ENCODE peak calls at places on chromosomes 12 and 14, in nine cellular contexts. O is NB4, V is cardiac fibroblast, H is fibroblast of lung, N is BJ, J is RWPE2, A is fibroblast of the aortic adventitia, R is cardiac muscle cell, K is astrocyte of the spinal cord. L is an unnamed sample.

GRCh38 chr12:74418573-74418972 is 119.1 kb upstream of the ATXN7L3B start:
- DNase-seq in A (no peak), J (no peak), O (no peak), N (no peak), R (no peak), H (no peak), V (no peak), K (no peak), L (no peak)

GRCh38 chr14:21103710-21104447 is 3.0 kb downstream of the TMEM253 start:
- DNase-seq in R (peak), K (peak), O (peak), V (peak), N (peak), A (peak), H (peak), J (peak), L (peak)

GRCh38 chr14:98382662-98383061 is 889.3 kb downstream of the BCL11B start:
- DNase-seq in A (no peak), N (no peak), H (no peak), R (no peak), K (no peak), O (no peak), J (no peak), V (no peak), L (no peak)

GRCh38 chr14:63438065-63438757 is 105.0 kb downstream of the PPP2R5E start:
- DNase-seq in K (peak), O (peak), H (peak), V (peak), N (peak), A (peak), R (no peak), J (peak), L (no peak)

GRCh38 chr14:95134304-95134933 is 22.9 kb downstream of the DICER1 start:
- DNase-seq in R (no peak), N (no peak), O (no peak), K (no peak), V (peak), J (no peak), A (peak), H (no peak), L (no peak)

GRCh38 chr14:104140213-104140462 is 1.8 kb downstream of the KIF26A start:
- DNase-seq in V (no peak), K (no peak), H (no peak), R (no peak), O (no peak), J (no peak), N (no peak), A (no peak), L (no peak)

GRCh38 chr12:48996794-48997718 is 2.1 kb downstream of the DDN start:
- DNase-seq in V (peak), A (peak), R (peak), J (no peak), N (no peak), O (peak), K (peak), H (peak), L (peak)

GRCh38 chr14:50381823-50382287 is 14.8 kb downstream of the CDKL1 start:
- DNase-seq in N (no peak), J (no peak), K (no peak), R (no peak), H (no peak), A (no peak), O (no peak), V (no peak), L (no peak)

GRCh38 chr12:66915312-66915904 is 236.5 kb upstream of the GRIP1 start:
- DNase-seq in R (no peak), H (no peak), J (no peak), O (no peak), V (no peak), N (no peak), A (no peak), K (no peak), L (no peak)

GRCh38 chr12:131754184-131754583 is 43.3 kb downstream of the SFSWAP start:
- DNase-seq in J (no peak), R (no peak), V (no peak), N (no peak), K (no peak), H (no peak), A (no peak), O (no peak), L (no peak)

GRCh38 chr12:130185455-130186100 is 23.3 kb downstream of the FZD10 start:
- DNase-seq in H (no peak), V (no peak), A (no peak), N (no peak), R (no peak), K (no peak), O (no peak), J (no peak), L (no peak)

GRCh38 chr14:96894966-96895365 is 97.8 kb downstream of the VRK1 start:
- DNase-seq in V (no peak), A (no peak), R (no peak), K (peak), O (no peak), J (no peak), N (no peak), H (no peak), L (no peak)

GRCh38 chr14:31530136-31530535 is 31.1 kb upstream of the NUBPL start:
- DNase-seq in K (no peak), J (no peak), A (no peak), V (no peak), N (no peak), O (peak), H (peak), R (no peak), L (no peak)

GRCh38 chr12:93448796-93449195 is 7.0 kb upstream of the UBE2N start:
- DNase-seq in N (no peak), A (no peak), R (no peak), H (no peak), J (no peak), V (no peak), K (no peak), O (peak), L (no peak)

GRCh38 chr12:45543887-45544286 is 185.6 kb upstream of the ARID2 start:
- DNase-seq in R (peak), N (peak), V (peak), H (peak), K (peak), J (no peak), O (peak), A (peak), L (peak)

GRCh38 chr12:32197421-32197820 is 90.8 kb downstream of the BICD1 start:
- DNase-seq in V (no peak), R (no peak), H (no peak), J (no peak), K (no peak), O (no peak), A (no peak), N (no peak), L (no peak)

GRCh38 chr14:99273025-99273723 is 1.2 kb upstream of the BCL11B start:
- DNase-seq in K (no peak), J (no peak), V (no peak), N (no peak), A (no peak), H (no peak), O (peak), R (peak), L (peak)

GRCh38 chr12:19239046-19239445 is 109.5 kb downstream of the PLEKHA5 start:
- DNase-seq in A (no peak), R (no peak), O (no peak), K (no peak), V (no peak), N (no peak), H (no peak), J (no peak), L (no peak)

GRCh38 chr14:53432378-53432802 is 279.3 kb upstream of the DDHD1 start:
- DNase-seq in J (no peak), R (peak), N (no peak), O (peak), H (peak), V (peak), K (peak), A (peak), L (peak)

GRCh38 chr14:102589761-102590290 is 2.6 kb upstream of the RCOR1 start:
- DNase-seq in K (no peak), H (no peak), J (no peak), O (no peak), V (no peak), A (no peak), N (no peak), R (no peak), L (no peak)

GRCh38 chr14:102588821-102589220 is 3.6 kb upstream of the RCOR1 start:
- DNase-seq in O (no peak), H (no peak), N (no peak), R (no peak), J (no peak), A (no peak), K (no peak), V (no peak), L (no peak)

GRCh38 chr14:102583726-102584125 is 8.7 kb upstream of the RCOR1 start:
- DNase-seq in V (no peak), N (no peak), J (no peak), K (no peak), H (no peak), R (no peak), O (no peak), A (no peak), L (no peak)

GRCh38 chr14:102584871-102585869 is 7.3 kb upstream of the RCOR1 start:
- DNase-seq in O (no peak), R (peak), J (peak), N (no peak), H (no peak), V (peak), K (no peak), A (peak), L (peak)

DNA sequence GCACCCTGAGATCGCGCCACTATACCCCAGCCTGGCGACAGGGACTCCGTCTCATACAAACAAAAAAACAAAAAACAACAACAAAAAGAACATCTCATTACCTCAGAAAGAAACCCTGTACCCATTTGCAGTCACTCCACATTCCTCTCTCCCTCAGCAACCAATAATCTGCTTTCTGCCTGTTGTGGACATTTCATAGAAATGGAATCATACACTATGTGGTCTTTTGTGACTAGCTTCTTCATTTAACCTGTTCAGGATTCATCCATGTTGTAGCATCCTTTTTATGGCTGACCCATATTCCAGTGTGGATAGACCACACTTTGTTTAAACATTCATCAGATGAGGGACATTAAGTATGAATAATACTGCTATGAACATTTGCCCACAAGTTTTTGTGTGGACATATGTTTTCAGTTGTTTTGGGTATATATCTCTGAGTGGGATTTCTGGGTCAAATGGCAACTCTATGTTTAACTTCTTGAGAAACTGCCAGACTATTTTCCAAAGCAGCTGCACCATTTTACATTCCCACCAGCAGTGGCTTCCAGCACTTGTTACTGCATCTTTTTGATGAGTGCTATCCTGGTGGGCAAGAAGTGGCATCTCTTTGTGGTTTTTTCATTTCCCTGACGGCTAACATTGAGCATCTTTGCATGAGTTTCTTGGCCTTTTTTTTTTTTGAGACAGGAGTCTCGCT is 5.9 kb upstream of the RCOR1 start:
- DNase-seq in H (peak), O (no peak), R (no peak), V (peak), J (no peak), N (no peak), K (no peak), A (peak), L (no peak)
- TF ChIP-seq CTCF in H (peak), O (no peak), R (no peak), V (no peak), J (no peak), N (peak), K (no peak), A (no peak), L (no peak)

GRCh38 chr12:77736219-77736965 is 94.3 kb upstream of the NAV3 start:
- DNase-seq in K (no peak), O (no peak), R (no peak), J (no peak), N (no peak), V (no peak), A (no peak), H (no peak), L (no peak)
- TF ChIP-seq CTCF in K (no peak), O (peak), R (no peak), J (no peak), N (no peak), V (no peak), A (no peak), H (no peak), L (no peak)

GRCh38 chr12:53476769-53477209 is 22.5 kb downstream of the MAP3K12 start:
- DNase-seq in A (peak), K (no peak), N (no peak), H (no peak), O (peak), J (no peak), V (peak), R (peak), L (no peak)
- TF ChIP-seq CTCF in A (peak), K (peak), N (peak), H (peak), O (peak), J (peak), V (peak), R (peak), L (peak)

GRCh38 chr14:92459479-92460421 is 53.8 kb upstream of the RIN3 start:
- DNase-seq in K (no peak), V (peak), N (no peak), J (no peak), H (no peak), A (no peak), O (no peak), R (no peak), L (no peak)
- TF ChIP-seq CTCF in K (peak), V (peak), N (no peak), J (no peak), H (no peak), A (peak), O (no peak), R (no peak), L (no peak)

DNA sequence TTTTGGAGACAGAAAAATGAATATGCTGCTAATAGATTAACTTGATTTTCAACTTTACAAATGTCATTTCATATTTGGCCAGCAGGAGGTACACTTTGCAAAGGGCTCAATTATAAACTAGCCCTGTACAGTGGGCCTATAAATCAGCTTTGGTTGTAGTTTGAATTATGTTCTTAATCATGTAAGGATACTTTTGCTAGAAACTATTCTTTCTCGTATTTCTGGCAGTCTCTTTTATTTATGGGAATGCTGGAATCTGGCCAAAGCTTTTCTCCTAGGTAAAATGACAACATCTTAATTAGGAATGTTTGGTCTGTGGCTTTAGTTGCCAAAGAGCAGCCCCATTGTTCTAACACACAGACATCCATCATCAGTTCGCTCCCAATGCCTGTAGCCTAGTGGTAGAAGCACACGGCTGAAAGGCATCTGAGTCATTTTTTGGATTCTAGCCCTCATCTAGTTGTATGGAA is 1322.3 kb upstream of the SEL1L start:
- DNase-seq in R (peak), K (peak), H (peak), A (no peak), N (no peak), V (peak), J (no peak), O (peak), L (no peak)
- TF ChIP-seq CTCF in R (peak), K (peak), H (no peak), A (no peak), N (no peak), V (no peak), J (peak), O (peak), L (peak)

DNA sequence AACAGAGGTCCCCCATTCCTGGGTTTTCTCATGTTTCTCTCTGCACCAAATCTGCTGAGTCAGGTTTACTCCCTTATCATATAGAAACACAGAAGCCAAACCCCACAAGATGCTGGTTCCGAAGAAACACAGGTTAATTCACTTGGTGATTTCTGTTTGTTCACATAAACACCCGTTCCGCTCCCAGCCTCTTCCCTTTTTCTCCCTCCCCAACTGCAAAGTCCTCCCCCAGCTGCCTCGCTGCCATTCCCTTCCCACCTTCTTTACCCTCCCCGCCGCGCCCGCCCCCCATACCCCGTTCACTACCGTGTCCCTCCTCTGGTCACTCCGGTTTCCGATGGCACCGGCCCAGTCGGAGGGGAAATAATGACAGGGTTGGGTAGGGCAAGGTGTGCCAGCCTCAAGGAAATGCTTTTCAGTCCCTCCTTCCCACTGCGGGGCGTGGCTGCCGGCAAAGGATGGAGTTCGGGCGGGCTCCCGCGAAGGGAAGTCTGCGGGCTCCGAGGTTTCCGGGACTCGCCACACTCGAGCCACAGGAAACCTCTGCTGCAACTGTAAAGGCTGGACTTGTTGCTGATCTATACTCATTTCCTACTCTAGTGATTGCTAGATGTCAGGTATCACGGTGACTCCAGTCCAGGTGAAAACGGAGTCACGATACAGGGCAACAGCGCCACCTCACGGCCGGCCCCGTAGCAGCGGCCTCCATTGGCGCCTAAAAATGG is at the start of gene STYK1:
- DNase-seq in O (peak), J (peak), V (peak), A (peak), H (peak), R (peak), N (no peak), K (peak), L (peak)
- TF ChIP-seq CTCF in O (peak), J (peak), V (peak), A (peak), H (peak), R (peak), N (peak), K (peak), L (peak)

DNA sequence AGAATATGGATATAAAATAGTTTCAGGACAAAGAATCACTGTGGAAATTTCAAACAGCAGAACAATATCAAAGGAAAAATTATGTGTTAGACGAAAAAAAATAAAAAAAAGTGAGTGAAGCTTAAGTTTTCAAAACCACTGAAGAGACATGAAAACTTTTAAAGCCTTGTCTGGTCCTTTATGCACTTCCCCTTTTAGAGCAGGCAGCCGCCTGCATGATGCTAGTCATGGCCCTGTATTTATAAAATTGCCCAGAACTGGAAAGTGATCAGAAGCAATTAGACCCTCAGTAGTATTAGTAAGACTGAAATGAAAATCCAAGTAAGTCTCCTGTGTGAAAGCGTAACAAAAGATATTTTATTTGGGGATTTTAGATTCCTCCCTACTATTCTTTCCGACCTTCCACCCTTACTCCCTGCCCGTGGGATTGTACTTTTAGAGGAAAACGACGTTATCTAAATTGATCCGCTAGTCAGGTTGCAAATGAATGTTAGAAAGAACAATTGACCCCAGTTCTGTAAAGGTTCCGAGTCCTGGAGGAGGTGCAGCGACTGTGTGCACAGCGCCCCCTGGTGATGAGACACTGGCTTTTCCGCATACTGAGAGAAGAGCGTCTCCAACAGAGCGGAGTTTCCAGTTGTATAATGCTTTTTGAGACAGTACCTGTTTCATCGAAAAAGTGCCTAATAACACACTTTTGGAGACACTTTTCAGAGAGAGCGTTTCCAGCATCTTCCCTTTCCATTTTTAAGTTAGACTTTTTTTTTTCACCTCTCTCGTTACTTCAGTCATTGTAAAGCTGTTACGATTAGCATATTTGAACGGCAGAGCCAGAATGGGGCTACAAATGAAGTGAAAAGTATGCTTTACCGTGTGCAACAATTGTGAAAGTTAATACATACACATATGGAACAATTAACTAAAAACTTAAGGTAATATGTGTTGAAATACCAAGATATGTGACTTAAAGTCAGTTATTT is 12.4 kb downstream of the MGST1 start:
- DNase-seq in K (peak), A (peak), R (peak), J (no peak), O (peak), V (peak), N (no peak), H (peak), L (peak)
- TF ChIP-seq CTCF in K (peak), A (peak), R (peak), J (peak), O (peak), V (peak), N (peak), H (peak), L (peak)

GRCh38 chr12:57775044-57775443 is 2.6 kb downstream of the EEF1AKMT3 start:
- DNase-seq in A (no peak), O (no peak), V (no peak), J (no peak), R (no peak), N (no peak), H (no peak), K (no peak), L (no peak)

GRCh38 chr12:57776247-57776587 is 3.8 kb downstream of the EEF1AKMT3 start:
- DNase-seq in H (no peak), R (no peak), K (no peak), V (no peak), J (no peak), O (no peak), N (no peak), A (no peak), L (no peak)

GRCh38 chr12:57772429-57773322 is at the start of gene EEF1AKMT3:
- DNase-seq in H (peak), K (no peak), V (peak), A (peak), J (peak), N (no peak), R (peak), O (peak), L (peak)

GRCh38 chr12:57777367-57777766 is 5.0 kb downstream of the EEF1AKMT3 start:
- DNase-seq in N (no peak), R (no peak), A (no peak), J (no peak), V (no peak), O (no peak), H (no peak), K (no peak), L (no peak)

GRCh38 chr12:57775563-57776246 is 3.3 kb downstream of the EEF1AKMT3 start:
- DNase-seq in V (no peak), A (no peak), N (no peak), K (no peak), J (no peak), R (no peak), O (no peak), H (no peak), L (no peak)
- TF ChIP-seq CTCF in V (no peak), A (no peak), N (no peak), K (no peak), J (no peak), R (no peak), O (no peak), H (no peak), L (no peak)

L was measured in neural crest cell.